ENCODE peak calls at places on chromosomes 16 and 17, in eight cellular contexts. One of them, this sample, is unnamed.

GRCh38 chr16:80117731-80118130 is 423.1 kb upstream of the DYNLRB2 start:
- DNase-seq in NCI-H774: no peak
- DNase-seq in activated naive CD4-positive, alpha-beta T cell treated with anti-CD3 and anti-CD28 coated beads, Interleukin-2, amount 50 U/mL, for 72 hours: no peak
- DNase-seq in left colon: no peak
- DNase-seq in AG04449: no peak
- DNase-seq in RWPE1: no peak
- DNase-seq in AML-193: no peak
- DNase-seq in neural crest cell: no peak
- DNase-seq in this sample: no peak

GRCh38 chr17:65261682-65262636 is 124.8 kb downstream of the RGS9 start:
- DNase-seq in activated naive CD4-positive, alpha-beta T cell treated with anti-CD3 and anti-CD28 coated beads, Interleukin-2, amount 50 U/mL, for 72 hours: no peak
- DNase-seq in RWPE1: no peak
- DNase-seq in NCI-H774: no peak
- DNase-seq in left colon: no peak
- DNase-seq in AG04449: no peak
- DNase-seq in neural crest cell: no peak
- DNase-seq in AML-193: no peak
- DNase-seq in this sample: no peak

GRCh38 chr17:29593546-29594440 is 861 bp downstream of the ANKRD13B start:
- DNase-seq in left colon: no peak
- DNase-seq in NCI-H774: no peak
- DNase-seq in activated naive CD4-positive, alpha-beta T cell treated with anti-CD3 and anti-CD28 coated beads, Interleukin-2, amount 50 U/mL, for 72 hours: no peak
- DNase-seq in neural crest cell: no peak
- DNase-seq in RWPE1: peak
- DNase-seq in AML-193: peak
- DNase-seq in AG04449: no peak
- DNase-seq in this sample: peak

GRCh38 chr17:69761011-69761410 is 314.0 kb upstream of the KCNJ16 start:
- DNase-seq in neural crest cell: no peak
- DNase-seq in RWPE1: no peak
- DNase-seq in left colon: no peak
- DNase-seq in AG04449: no peak
- DNase-seq in AML-193: no peak
- DNase-seq in activated naive CD4-positive, alpha-beta T cell treated with anti-CD3 and anti-CD28 coated beads, Interleukin-2, amount 50 U/mL, for 72 hours: no peak
- DNase-seq in NCI-H774: no peak
- DNase-seq in this sample: no peak

GRCh38 chr16:54285414-54286066 is 1.0 kb downstream of the IRX3 start:
- DNase-seq in left colon: no peak
- DNase-seq in activated naive CD4-positive, alpha-beta T cell treated with anti-CD3 and anti-CD28 coated beads, Interleukin-2, amount 50 U/mL, for 72 hours: no peak
- DNase-seq in NCI-H774: peak
- DNase-seq in RWPE1: peak
- DNase-seq in AG04449: no peak
- DNase-seq in AML-193: no peak
- DNase-seq in neural crest cell: peak
- DNase-seq in this sample: no peak

GRCh38 chr17:71801301-71801700 is 319.5 kb upstream of the SOX9 start:
- DNase-seq in activated naive CD4-positive, alpha-beta T cell treated with anti-CD3 and anti-CD28 coated beads, Interleukin-2, amount 50 U/mL, for 72 hours: no peak
- DNase-seq in RWPE1: no peak
- DNase-seq in NCI-H774: no peak
- DNase-seq in AML-193: no peak
- DNase-seq in neural crest cell: no peak
- DNase-seq in AG04449: no peak
- DNase-seq in left colon: no peak
- DNase-seq in this sample: no peak

GRCh38 chr17:43342601-43342905 is 56.2 kb upstream of the ARL4D start:
- DNase-seq in AG04449: no peak
- DNase-seq in activated naive CD4-positive, alpha-beta T cell treated with anti-CD3 and anti-CD28 coated beads, Interleukin-2, amount 50 U/mL, for 72 hours: no peak
- DNase-seq in RWPE1: no peak
- DNase-seq in NCI-H774: no peak
- DNase-seq in neural crest cell: no peak
- DNase-seq in AML-193: no peak
- DNase-seq in left colon: no peak
- DNase-seq in this sample: no peak

GRCh38 chr16:89687092-89687940 is 827 bp downstream of the CDK10 start:
- DNase-seq in AML-193: no peak
- DNase-seq in AG04449: no peak
- DNase-seq in neural crest cell: no peak
- DNase-seq in RWPE1: peak
- DNase-seq in left colon: peak
- DNase-seq in NCI-H774: peak
- DNase-seq in activated naive CD4-positive, alpha-beta T cell treated with anti-CD3 and anti-CD28 coated beads, Interleukin-2, amount 50 U/mL, for 72 hours: no peak
- DNase-seq in this sample: no peak

GRCh38 chr17:6525111-6525510 is 31.2 kb downstream of the PITPNM3 start:
- DNase-seq in activated naive CD4-positive, alpha-beta T cell treated with anti-CD3 and anti-CD28 coated beads, Interleukin-2, amount 50 U/mL, for 72 hours: peak
- DNase-seq in neural crest cell: no peak
- DNase-seq in AG04449: no peak
- DNase-seq in left colon: no peak
- DNase-seq in AML-193: no peak
- DNase-seq in NCI-H774: no peak
- DNase-seq in RWPE1: no peak
- DNase-seq in this sample: no peak

GRCh38 chr17:78973792-78974520 is 5.8 kb downstream of the LGALS3BP start:
- DNase-seq in AG04449: no peak
- DNase-seq in neural crest cell: no peak
- DNase-seq in AML-193: no peak
- DNase-seq in left colon: no peak
- DNase-seq in NCI-H774: no peak
- DNase-seq in RWPE1: no peak
- DNase-seq in activated naive CD4-positive, alpha-beta T cell treated with anti-CD3 and anti-CD28 coated beads, Interleukin-2, amount 50 U/mL, for 72 hours: no peak
- DNase-seq in this sample: no peak

GRCh38 chr16:72434159-72434558 is 262.2 kb upstream of the PMFBP1 start:
- DNase-seq in NCI-H774: no peak
- DNase-seq in left colon: no peak
- DNase-seq in AML-193: no peak
- DNase-seq in RWPE1: no peak
- DNase-seq in AG04449: no peak
- DNase-seq in neural crest cell: no peak
- DNase-seq in activated naive CD4-positive, alpha-beta T cell treated with anti-CD3 and anti-CD28 coated beads, Interleukin-2, amount 50 U/mL, for 72 hours: no peak
- DNase-seq in this sample: no peak

GRCh38 chr17:82648761-82649474 is 674 bp upstream of the WDR45B start:
- DNase-seq in RWPE1: peak
- DNase-seq in activated naive CD4-positive, alpha-beta T cell treated with anti-CD3 and anti-CD28 coated beads, Interleukin-2, amount 50 U/mL, for 72 hours: peak
- DNase-seq in left colon: peak
- DNase-seq in NCI-H774: peak
- DNase-seq in neural crest cell: peak
- DNase-seq in AML-193: peak
- DNase-seq in AG04449: no peak
- DNase-seq in this sample: no peak

GRCh38 chr16:5490499-5490898 is 392.9 kb upstream of the EEF2KMT start:
- DNase-seq in AG04449: no peak
- DNase-seq in activated naive CD4-positive, alpha-beta T cell treated with anti-CD3 and anti-CD28 coated beads, Interleukin-2, amount 50 U/mL, for 72 hours: no peak
- DNase-seq in neural crest cell: peak
- DNase-seq in NCI-H774: no peak
- DNase-seq in RWPE1: no peak
- DNase-seq in left colon: no peak
- DNase-seq in AML-193: peak
- DNase-seq in this sample: peak

GRCh38 chr16:21301168-21301894 is 23.2 kb upstream of the CRYM start:
- DNase-seq in activated naive CD4-positive, alpha-beta T cell treated with anti-CD3 and anti-CD28 coated beads, Interleukin-2, amount 50 U/mL, for 72 hours: peak
- DNase-seq in neural crest cell: peak
- DNase-seq in AML-193: peak
- DNase-seq in left colon: peak
- DNase-seq in AG04449: no peak
- DNase-seq in NCI-H774: peak
- DNase-seq in RWPE1: peak
- DNase-seq in this sample: peak

GRCh38 chr16:74322301-74322710 is 25.7 kb downstream of the PSMD7 start:
- DNase-seq in activated naive CD4-positive, alpha-beta T cell treated with anti-CD3 and anti-CD28 coated beads, Interleukin-2, amount 50 U/mL, for 72 hours: no peak
- DNase-seq in AG04449: no peak
- DNase-seq in RWPE1: no peak
- DNase-seq in neural crest cell: no peak
- DNase-seq in NCI-H774: no peak
- DNase-seq in left colon: no peak
- DNase-seq in AML-193: no peak
- DNase-seq in this sample: no peak

GRCh38 chr16:48704710-48705109 is 94.7 kb upstream of the N4BP1 start:
- DNase-seq in AG04449: no peak
- DNase-seq in neural crest cell: no peak
- DNase-seq in AML-193: no peak
- DNase-seq in activated naive CD4-positive, alpha-beta T cell treated with anti-CD3 and anti-CD28 coated beads, Interleukin-2, amount 50 U/mL, for 72 hours: no peak
- DNase-seq in left colon: no peak
- DNase-seq in NCI-H774: no peak
- DNase-seq in RWPE1: no peak
- DNase-seq in this sample: peak

GRCh38 chr17:60086822-60087591 is 8.3 kb upstream of the HEATR6 start:
- DNase-seq in RWPE1: no peak
- DNase-seq in activated naive CD4-positive, alpha-beta T cell treated with anti-CD3 and anti-CD28 coated beads, Interleukin-2, amount 50 U/mL, for 72 hours: no peak
- DNase-seq in NCI-H774: no peak
- DNase-seq in neural crest cell: no peak
- DNase-seq in AML-193: peak
- DNase-seq in AG04449: no peak
- DNase-seq in left colon: no peak
- DNase-seq in this sample: peak

GRCh38 chr16:68468849-68469248 is 20.5 kb upstream of the SMPD3 start:
- DNase-seq in left colon: no peak
- DNase-seq in activated naive CD4-positive, alpha-beta T cell treated with anti-CD3 and anti-CD28 coated beads, Interleukin-2, amount 50 U/mL, for 72 hours: no peak
- DNase-seq in AML-193: no peak
- DNase-seq in RWPE1: no peak
- DNase-seq in NCI-H774: no peak
- DNase-seq in AG04449: no peak
- DNase-seq in neural crest cell: no peak
- DNase-seq in this sample: no peak

GRCh38 chr16:46895399-46896313 is 11.5 kb downstream of the GPT2 start:
- DNase-seq in left colon: no peak
- DNase-seq in AML-193: no peak
- DNase-seq in activated naive CD4-positive, alpha-beta T cell treated with anti-CD3 and anti-CD28 coated beads, Interleukin-2, amount 50 U/mL, for 72 hours: no peak
- DNase-seq in NCI-H774: no peak
- DNase-seq in neural crest cell: no peak
- DNase-seq in AG04449: no peak
- DNase-seq in RWPE1: no peak
- DNase-seq in this sample: no peak

GRCh38 chr17:75110307-75110937 is 653 bp downstream of the ARMC7 start:
- DNase-seq in left colon: no peak
- DNase-seq in AML-193: peak
- DNase-seq in NCI-H774: peak
- DNase-seq in neural crest cell: no peak
- DNase-seq in AG04449: no peak
- DNase-seq in activated naive CD4-positive, alpha-beta T cell treated with anti-CD3 and anti-CD28 coated beads, Interleukin-2, amount 50 U/mL, for 72 hours: no peak
- DNase-seq in RWPE1: no peak
- DNase-seq in this sample: peak

GRCh38 chr17:45925311-45925710 is 31.0 kb downstream of the MAPT start:
- DNase-seq in AML-193: no peak
- DNase-seq in activated naive CD4-positive, alpha-beta T cell treated with anti-CD3 and anti-CD28 coated beads, Interleukin-2, amount 50 U/mL, for 72 hours: no peak
- DNase-seq in neural crest cell: no peak
- DNase-seq in left colon: no peak
- DNase-seq in AG04449: no peak
- DNase-seq in NCI-H774: no peak
- DNase-seq in RWPE1: no peak
- DNase-seq in this sample: no peak

GRCh38 chr16:88700636-88701482 is 5.3 kb downstream of the RNF166 start:
- DNase-seq in AML-193: peak
- DNase-seq in activated naive CD4-positive, alpha-beta T cell treated with anti-CD3 and anti-CD28 coated beads, Interleukin-2, amount 50 U/mL, for 72 hours: peak
- DNase-seq in neural crest cell: no peak
- DNase-seq in left colon: peak
- DNase-seq in AG04449: peak
- DNase-seq in NCI-H774: no peak
- DNase-seq in RWPE1: no peak
- DNase-seq in this sample: no peak